ENCODE peak calls at places on chromosomes 12 and 14, in six cellular contexts. H is AG10803; O is A549; K is CD8-positive, alpha-beta T cell; N is tibial nerve; S is H1. Y is an unnamed sample.

GRCh38 chr12:124002654-124003053 is 29.6 kb downstream of the ZNF664 start:
- DNase-seq in O (no peak), S (no peak), N (no peak), K (no peak), H (no peak), Y (no peak)

GRCh38 chr12:14950982-14951746 is 10.2 kb downstream of the ARHGDIB start:
- DNase-seq in N (no peak), O (no peak), H (no peak), S (no peak), K (no peak), Y (no peak)

GRCh38 chr12:22282283-22282682 is 52.2 kb downstream of the ST8SIA1 start:
- DNase-seq in N (no peak), H (peak), K (no peak), S (no peak), O (peak), Y (peak)

GRCh38 chr14:92507174-92507768 is 6.3 kb upstream of the RIN3 start:
- DNase-seq in O (no peak), S (no peak), N (peak), H (no peak), K (no peak), Y (no peak)

GRCh38 chr14:47044841-47045240 is 393.3 kb upstream of the RPL10L start:
- DNase-seq in H (no peak), O (no peak), K (no peak), N (no peak), S (peak), Y (no peak)

GRCh38 chr12:26939192-26939832 is 1.0 kb downstream of the FGFR1OP2 start:
- DNase-seq in H (no peak), O (no peak), K (no peak), N (no peak), S (no peak), Y (no peak)

GRCh38 chr14:70934502-70935134 is 27.4 kb downstream of the PCNX1 start:
- DNase-seq in O (no peak), H (peak), S (no peak), K (no peak), N (no peak), Y (peak)

GRCh38 chr12:131747276-131747675 is 36.4 kb downstream of the SFSWAP start:
- DNase-seq in K (no peak), H (no peak), O (no peak), N (no peak), S (no peak), Y (peak)

GRCh38 chr14:89366580-89367448 is 50.2 kb downstream of the FOXN3 start:
- DNase-seq in H (no peak), S (no peak), N (peak), O (no peak), K (no peak), Y (no peak)

GRCh38 chr14:71202881-71203280 is 295.6 kb downstream of the PCNX1 start:
- DNase-seq in K (no peak), H (peak), S (no peak), N (no peak), O (no peak), Y (no peak)

GRCh38 chr14:95496111-95496681 is 20.3 kb downstream of the SYNE3 start:
- DNase-seq in N (no peak), S (no peak), O (no peak), K (no peak), H (no peak), Y (no peak)

GRCh38 chr14:80927385-80927989 is 14.1 kb downstream of the CEP128 start:
- DNase-seq in N (no peak), S (no peak), K (no peak), H (no peak), O (no peak), Y (no peak)

GRCh38 chr14:32507029-32507984 is 178.2 kb downstream of the AKAP6 start:
- DNase-seq in N (no peak), K (no peak), H (peak), O (peak), S (no peak), Y (peak)

GRCh38 chr12:30989754-30990153 is 63.2 kb downstream of the TSPAN11 start:
- DNase-seq in O (peak), H (no peak), S (no peak), N (no peak), K (no peak), Y (peak)

GRCh38 chr12:112285600-112286401 is 96.4 kb downstream of the HECTD4 start:
- DNase-seq in K (no peak), H (no peak), S (no peak), O (no peak), N (no peak), Y (no peak)

GRCh38 chr14:65238456-65238855 is 136.1 kb upstream of the MAX start:
- DNase-seq in K (no peak), H (peak), S (no peak), N (no peak), O (no peak), Y (peak)

GRCh38 chr12:12724421-12725085 is 7.4 kb downstream of the CDKN1B start:
- DNase-seq in S (no peak), O (peak), H (no peak), K (peak), N (no peak), Y (no peak)

GRCh38 chr12:131872154-131873046 is 22.0 kb upstream of the ULK1 start:
- DNase-seq in S (no peak), O (peak), K (no peak), H (peak), N (no peak), Y (peak)

GRCh38 chr14:99595034-99595433 is 9.0 kb downstream of the CCDC85C start:
- DNase-seq in S (no peak), K (no peak), H (no peak), N (no peak), O (no peak), Y (no peak)

GRCh38 chr14:96383445-96383844 is 8.5 kb upstream of the AK7 start:
- DNase-seq in H (no peak), N (no peak), S (no peak), K (no peak), O (no peak), Y (no peak)

GRCh38 chr14:21476526-21476924 is 234 bp downstream of the RAB2B start:
- DNase-seq in H (no peak), O (peak), N (no peak), S (no peak), K (no peak), Y (peak)

GRCh38 chr12:52971701-52972329 is 22.9 kb downstream of the KRT18 start:
- DNase-seq in H (peak), O (peak), K (no peak), S (no peak), N (no peak), Y (peak)

GRCh38 chr12:25864287-25864686 is 94.2 kb upstream of the RASSF8 start:
- DNase-seq in K (no peak), O (no peak), H (peak), N (no peak), S (no peak), Y (peak)

GRCh38 chr12:39616251-39616650 is 3.4 kb downstream of the ABCD2 start:
- DNase-seq in O (no peak), N (no peak), K (no peak), H (no peak), S (no peak), Y (no peak)

GRCh38 chr12:39618701-39619100 is 902 bp downstream of the ABCD2 start:
- DNase-seq in N (no peak), S (no peak), K (no peak), O (no peak), H (no peak), Y (no peak)

GRCh38 chr12:39619316-39619659 is 315 bp downstream of the ABCD2 start:
- DNase-seq in H (no peak), S (no peak), K (peak), O (no peak), N (no peak), Y (no peak)

GRCh38 chr12:39616666-39617065 is 2.9 kb downstream of the ABCD2 start:
- DNase-seq in O (no peak), K (no peak), N (no peak), H (no peak), S (no peak), Y (no peak)

DNA sequence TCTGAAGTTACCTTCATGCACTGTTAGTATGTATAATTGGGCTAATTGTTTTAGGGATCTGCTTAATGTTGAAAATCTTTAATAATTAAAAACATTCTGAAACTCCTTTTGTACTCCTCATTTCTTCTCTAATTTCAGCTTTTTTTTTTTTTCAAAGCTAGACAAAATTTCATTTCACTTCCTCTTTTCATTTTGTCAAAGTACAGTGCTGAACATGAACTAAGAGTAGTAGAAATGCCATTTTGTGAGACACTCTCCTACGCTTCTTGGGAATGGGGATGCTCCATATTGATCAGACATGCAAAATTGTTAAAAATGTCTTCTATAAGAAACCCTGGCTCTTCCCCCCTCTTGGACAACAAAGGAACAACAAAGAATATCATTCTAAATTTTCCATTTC is 1.7 kb downstream of the ABCD2 start:
- DNase-seq in K (no peak), O (no peak), H (no peak), N (no peak), S (no peak), Y (no peak)
- H3K4me3 ChIP-seq in K (peak), O (no peak), H (no peak), N (no peak), S (no peak), Y (no peak)

GRCh38 chr14:68897559-68898160 is 81.4 kb downstream of the ACTN1 start:
- DNase-seq in H (no peak), N (no peak), S (no peak), O (no peak), K (no peak), Y (no peak)

GRCh38 chr14:68895304-68895703 is 83.8 kb downstream of the ACTN1 start:
- DNase-seq in N (no peak), S (no peak), K (no peak), O (no peak), H (no peak), Y (no peak)

GRCh38 chr14:68894802-68895201 is 84.3 kb downstream of the ACTN1 start:
- DNase-seq in K (no peak), N (no peak), H (no peak), O (no peak), S (no peak), Y (peak)

GRCh38 chr14:68894123-68894522 is 85.0 kb downstream of the ACTN1 start:
- DNase-seq in N (no peak), K (no peak), H (no peak), O (no peak), S (no peak), Y (no peak)

DNA sequence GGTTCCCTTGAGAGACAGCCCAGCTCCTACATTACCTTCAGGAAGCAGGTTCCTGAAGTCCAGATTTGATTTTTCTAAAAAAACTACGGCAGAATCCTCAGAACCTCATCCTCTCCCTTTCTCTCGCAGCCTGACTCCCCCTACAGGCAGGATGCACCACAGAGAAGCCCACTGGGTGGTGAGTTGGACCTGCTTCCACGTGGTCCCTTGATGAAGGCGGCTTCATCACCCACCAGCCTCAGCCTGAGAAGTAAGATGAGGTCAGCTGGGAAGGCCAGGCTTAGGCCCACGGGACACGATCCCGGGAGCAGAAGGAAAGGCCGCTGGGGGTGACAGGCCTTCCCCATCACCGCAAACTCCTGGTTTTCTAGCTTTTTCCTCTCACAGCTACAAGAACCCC is 83.0 kb downstream of the ACTN1 start:
- DNase-seq in H (no peak), O (no peak), S (no peak), K (no peak), N (no peak), Y (no peak)
- TF ChIP-seq CTCF in H (peak), O (peak), S (no peak), K (no peak), N (no peak), Y (peak)

DNA sequence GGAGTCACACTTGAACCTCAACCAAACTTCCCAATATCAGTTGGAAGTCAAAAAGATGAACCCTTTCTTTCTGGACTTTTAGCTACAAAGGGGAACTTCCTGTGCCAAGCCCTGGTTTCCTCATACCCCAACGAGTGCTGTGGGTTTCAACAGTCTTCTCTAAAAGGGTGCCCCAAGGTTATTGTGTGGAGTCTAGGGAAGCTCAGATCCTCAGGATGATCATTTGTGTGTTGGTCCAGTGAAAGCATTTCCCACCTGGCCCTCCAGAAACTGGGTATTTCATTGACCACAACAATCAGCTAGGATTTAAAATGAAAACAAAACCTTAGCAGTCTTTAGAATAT is 29.4 kb downstream of the P2RX4 start:
- DNase-seq in N (no peak), H (no peak), K (no peak), S (no peak), O (no peak), Y (no peak)
- H3K4me3 ChIP-seq in N (no peak), H (no peak), K (peak), S (no peak), O (no peak), Y (no peak)

GRCh38 chr12:113867258-113867657 is 98.9 kb downstream of the RBM19 start:
- DNase-seq in K (no peak), S (no peak), O (peak), H (peak), N (no peak), Y (no peak)
- TF ChIP-seq CTCF in K (no peak), S (peak), O (peak), H (peak), N (no peak), Y (peak)

DNA sequence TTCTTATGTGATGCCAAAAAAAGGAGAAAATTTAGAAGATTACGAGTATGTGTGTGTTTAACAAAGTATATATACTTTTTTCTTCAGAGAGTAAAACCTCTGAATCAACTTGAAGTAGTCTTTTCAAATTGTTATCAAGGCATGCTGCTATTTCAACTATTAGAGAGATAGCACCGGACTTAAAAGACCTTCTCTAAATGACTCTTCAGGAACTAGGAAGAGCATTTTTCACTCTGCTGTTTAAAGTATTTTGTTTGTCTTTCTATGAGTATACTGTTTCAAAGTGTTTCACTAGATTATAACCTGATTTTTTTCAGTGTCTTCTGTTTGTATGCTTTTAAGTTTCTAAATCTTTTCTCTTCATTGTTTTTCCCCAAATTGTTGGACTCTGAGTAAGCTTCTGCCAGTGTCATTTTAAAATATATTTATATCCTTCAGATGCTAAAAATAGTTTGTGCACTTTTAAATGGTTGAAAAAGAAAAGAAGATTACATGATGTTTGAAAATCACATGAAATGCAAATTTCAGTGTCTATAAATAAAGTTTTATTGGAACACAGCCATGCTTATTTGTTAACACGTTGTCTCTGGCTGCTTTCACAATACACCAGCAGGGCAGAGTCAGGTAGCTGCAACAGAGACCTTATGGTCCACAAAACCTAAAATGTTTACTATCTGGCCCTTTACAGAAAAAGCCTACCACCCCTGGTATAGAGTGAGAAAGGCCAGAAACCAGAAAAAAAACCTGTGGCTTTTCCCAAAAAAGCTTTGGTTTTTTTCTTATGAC is 21.3 kb downstream of the CRADD start:
- DNase-seq in N (no peak), S (no peak), H (peak), K (no peak), O (no peak), Y (no peak)
- H3K4me3 ChIP-seq in N (no peak), S (no peak), H (no peak), K (no peak), O (no peak), Y (no peak)

GRCh38 chr12:50764116-50764860 is 387 bp downstream of the ATF1 start:
- DNase-seq in K (peak), N (no peak), H (peak), S (no peak), O (peak), Y (no peak)
- TF ChIP-seq CTCF in K (no peak), N (no peak), H (no peak), S (no peak), O (no peak), Y (no peak)

DNA sequence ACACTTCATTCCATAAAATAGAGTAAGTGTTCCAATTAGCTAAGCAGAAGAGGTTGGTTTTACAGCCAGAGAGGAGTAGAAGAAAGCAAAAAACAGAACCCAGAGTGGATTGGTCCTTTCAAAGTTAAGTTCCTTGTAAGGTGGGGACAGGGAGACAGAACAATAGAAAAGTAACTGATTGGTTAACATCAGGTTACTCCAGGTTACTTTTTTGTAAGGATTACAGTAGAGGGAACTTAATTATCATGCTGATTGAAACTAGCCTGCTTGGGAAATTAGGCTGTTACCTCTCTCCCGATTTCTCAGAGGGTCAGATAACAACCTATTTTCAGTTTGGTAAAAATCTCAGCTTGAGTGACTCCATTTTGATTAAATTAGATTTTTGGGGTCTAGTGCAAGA is 11.5 kb downstream of the SOCS2 start:
- DNase-seq in N (no peak), O (no peak), K (no peak), H (no peak), S (no peak), Y (no peak)
- H3K4me3 ChIP-seq in N (no peak), O (no peak), K (no peak), H (no peak), S (no peak), Y (no peak)

GRCh38 chr12:72141381-72141780 is 130.8 kb upstream of the TRHDE start:
- DNase-seq in N (no peak), S (no peak), H (no peak), O (no peak), K (no peak), Y (peak)

GRCh38 chr12:72144553-72144952 is 127.6 kb upstream of the TRHDE start:
- DNase-seq in S (no peak), N (no peak), K (no peak), H (no peak), O (no peak), Y (no peak)

GRCh38 chr12:72146495-72146894 is 125.7 kb upstream of the TRHDE start:
- DNase-seq in O (no peak), K (no peak), N (no peak), H (no peak), S (no peak), Y (no peak)
- TF ChIP-seq CTCF in O (no peak), K (no peak), N (no peak), H (no peak), S (no peak), Y (no peak)